ENCODE peak calls at places on chromosomes 16 and 17, in four cellular contexts. One of them, this sample, is unnamed.

GRCh38 chr17:10243905-10244844 is 45.8 kb upstream of the GAS7 start:
- DNase-seq in NCI-H2107: no peak
- DNase-seq in central memory CD8-positive, alpha-beta T cell: no peak
- DNase-seq in DMS153: no peak
- DNase-seq in this sample: no peak

GRCh38 chr17:28216032-28216431 is 103.0 kb upstream of the TMEM97 start:
- DNase-seq in NCI-H2107: no peak
- DNase-seq in central memory CD8-positive, alpha-beta T cell: no peak
- DNase-seq in DMS153: no peak
- DNase-seq in this sample: no peak

GRCh38 chr16:89112377-89113151 is 18.9 kb downstream of the ACSF3 start:
- DNase-seq in NCI-H2107: no peak
- DNase-seq in central memory CD8-positive, alpha-beta T cell: no peak
- DNase-seq in DMS153: no peak
- DNase-seq in this sample: no peak

GRCh38 chr17:50347087-50347893 is 1.4 kb downstream of the XYLT2 start:
- DNase-seq in NCI-H2107: no peak
- DNase-seq in central memory CD8-positive, alpha-beta T cell: no peak
- DNase-seq in DMS153: no peak
- DNase-seq in this sample: no peak

GRCh38 chr16:7423436-7423941 is 90.8 kb downstream of the RBFOX1 start:
- DNase-seq in NCI-H2107: no peak
- DNase-seq in central memory CD8-positive, alpha-beta T cell: no peak
- DNase-seq in DMS153: no peak
- DNase-seq in this sample: no peak

GRCh38 chr16:22077700-22078313 is 14.5 kb upstream of the VWA3A start:
- DNase-seq in NCI-H2107: no peak
- DNase-seq in central memory CD8-positive, alpha-beta T cell: peak; percentile 68
- DNase-seq in DMS153: no peak
- DNase-seq in this sample: peak; percentile 37

GRCh38 chr17:73803867-73804539 is 159.8 kb upstream of the SDK2 start:
- DNase-seq in NCI-H2107: peak; percentile 58
- DNase-seq in central memory CD8-positive, alpha-beta T cell: no peak
- DNase-seq in DMS153: peak; percentile 69
- DNase-seq in this sample: peak; percentile 44

GRCh38 chr16:56625943-56626654 is 518 bp downstream of the MT1E start:
- DNase-seq in NCI-H2107: no peak
- DNase-seq in central memory CD8-positive, alpha-beta T cell: no peak
- DNase-seq in DMS153: no peak
- DNase-seq in this sample: no peak

GRCh38 chr17:74362811-74363498 is 1.3 kb upstream of the BTBD17 start:
- DNase-seq in NCI-H2107: peak; percentile 43
- DNase-seq in central memory CD8-positive, alpha-beta T cell: no peak
- DNase-seq in DMS153: no peak
- DNase-seq in this sample: no peak